ENCODE peak calls at places on chromosomes 11 and 22, in eight cellular contexts. One of them, this sample, is unnamed.

GRCh38 chr11:9787981-9788521 is 124.2 kb downstream of the SWAP70 start:
- DNase-seq in tibial artery: peak; percentile 36
- DNase-seq in effector memory CD4-positive, alpha-beta T cell: no peak
- DNase-seq in neuronal stem cell: no peak
- DNase-seq in gastrocnemius medialis: peak; percentile 17
- DNase-seq in stomach: no peak
- DNase-seq in neural progenitor cell: no peak
- DNase-seq in endodermal cell: no peak
- DNase-seq in this sample: peak; percentile 89

GRCh38 chr11:1507381-1508140 is 21.0 kb upstream of the MOB2 start:
- DNase-seq in endodermal cell: no peak
- DNase-seq in effector memory CD4-positive, alpha-beta T cell: no peak
- DNase-seq in neural progenitor cell: no peak
- DNase-seq in stomach: no peak
- DNase-seq in gastrocnemius medialis: no peak
- DNase-seq in neuronal stem cell: no peak
- DNase-seq in tibial artery: peak; percentile 59
- DNase-seq in this sample: no peak

GRCh38 chr22:50088096-50088495 is 1.7 kb upstream of the MOV10L1 start:
- DNase-seq in gastrocnemius medialis: no peak
- DNase-seq in endodermal cell: no peak
- DNase-seq in tibial artery: no peak
- DNase-seq in effector memory CD4-positive, alpha-beta T cell: no peak
- DNase-seq in stomach: no peak
- DNase-seq in neuronal stem cell: no peak
- DNase-seq in neural progenitor cell: no peak
- DNase-seq in this sample: no peak

GRCh38 chr11:83068573-83068972 is 3.1 kb downstream of the RAB30 start:
- DNase-seq in gastrocnemius medialis: no peak
- DNase-seq in tibial artery: no peak
- DNase-seq in neural progenitor cell: no peak
- DNase-seq in neuronal stem cell: no peak
- DNase-seq in effector memory CD4-positive, alpha-beta T cell: no peak
- DNase-seq in endodermal cell: no peak
- DNase-seq in stomach: no peak
- DNase-seq in this sample: no peak

GRCh38 chr11:58832246-58832645 is 12.3 kb downstream of the GLYATL2 start:
- DNase-seq in stomach: no peak
- DNase-seq in tibial artery: no peak
- DNase-seq in neuronal stem cell: no peak
- DNase-seq in gastrocnemius medialis: no peak
- DNase-seq in endodermal cell: no peak
- DNase-seq in effector memory CD4-positive, alpha-beta T cell: no peak
- DNase-seq in neural progenitor cell: no peak
- DNase-seq in this sample: peak; percentile 44

GRCh38 chr11:41222236-41222635 is 237.2 kb downstream of the LRRC4C start:
- DNase-seq in effector memory CD4-positive, alpha-beta T cell: no peak
- DNase-seq in neural progenitor cell: no peak
- DNase-seq in endodermal cell: no peak
- DNase-seq in tibial artery: no peak
- DNase-seq in neuronal stem cell: no peak
- DNase-seq in gastrocnemius medialis: no peak
- DNase-seq in stomach: no peak
- DNase-seq in this sample: no peak

GRCh38 chr11:18061351-18061750 is 15.3 kb upstream of the TPH1 start:
- DNase-seq in effector memory CD4-positive, alpha-beta T cell: no peak
- DNase-seq in neuronal stem cell: no peak
- DNase-seq in tibial artery: no peak
- DNase-seq in neural progenitor cell: no peak
- DNase-seq in stomach: no peak
- DNase-seq in endodermal cell: no peak
- DNase-seq in gastrocnemius medialis: no peak
- DNase-seq in this sample: no peak

GRCh38 chr11:30990625-30991348 is 378.8 kb downstream of the DCDC1 start:
- DNase-seq in gastrocnemius medialis: no peak
- DNase-seq in stomach: no peak
- DNase-seq in neural progenitor cell: no peak
- DNase-seq in endodermal cell: no peak
- DNase-seq in tibial artery: no peak
- DNase-seq in effector memory CD4-positive, alpha-beta T cell: no peak
- DNase-seq in neuronal stem cell: no peak
- DNase-seq in this sample: no peak

GRCh38 chr11:72361321-72361720 is 73.0 kb downstream of the CLPB start:
- DNase-seq in endodermal cell: no peak
- DNase-seq in tibial artery: no peak
- DNase-seq in gastrocnemius medialis: no peak
- DNase-seq in stomach: no peak
- DNase-seq in neural progenitor cell: no peak
- DNase-seq in neuronal stem cell: no peak
- DNase-seq in effector memory CD4-positive, alpha-beta T cell: no peak
- DNase-seq in this sample: no peak

GRCh38 chr11:114774599-114775365 is 96.5 kb downstream of the NXPE2 start:
- DNase-seq in endodermal cell: peak; percentile 94
- DNase-seq in neural progenitor cell: peak; percentile 88
- DNase-seq in effector memory CD4-positive, alpha-beta T cell: no peak
- DNase-seq in gastrocnemius medialis: no peak
- DNase-seq in stomach: peak; percentile 40
- DNase-seq in tibial artery: no peak
- DNase-seq in neuronal stem cell: peak; percentile 87
- DNase-seq in this sample: peak; percentile 49

GRCh38 chr11:34332524-34332923 is 25.3 kb downstream of the ABTB2 start:
- DNase-seq in neural progenitor cell: no peak
- DNase-seq in gastrocnemius medialis: no peak
- DNase-seq in endodermal cell: no peak
- DNase-seq in neuronal stem cell: no peak
- DNase-seq in effector memory CD4-positive, alpha-beta T cell: no peak
- DNase-seq in stomach: no peak
- DNase-seq in tibial artery: no peak
- DNase-seq in this sample: no peak

GRCh38 chr11:129192150-129192549 is at the start of gene ARHGAP32:
- DNase-seq in tibial artery: no peak
- DNase-seq in gastrocnemius medialis: no peak
- DNase-seq in neural progenitor cell: no peak
- DNase-seq in endodermal cell: peak; percentile 51
- DNase-seq in neuronal stem cell: no peak
- DNase-seq in stomach: no peak
- DNase-seq in effector memory CD4-positive, alpha-beta T cell: no peak
- DNase-seq in this sample: no peak

GRCh38 chr11:11740081-11740702 is 101.6 kb upstream of the USP47 start:
- DNase-seq in stomach: no peak
- DNase-seq in neuronal stem cell: peak; percentile 24
- DNase-seq in effector memory CD4-positive, alpha-beta T cell: no peak
- DNase-seq in tibial artery: no peak
- DNase-seq in endodermal cell: no peak
- DNase-seq in neural progenitor cell: peak; percentile 52
- DNase-seq in gastrocnemius medialis: no peak
- DNase-seq in this sample: no peak

GRCh38 chr22:22125028-22125578 is 119.5 kb upstream of the VPREB1 start:
- DNase-seq in effector memory CD4-positive, alpha-beta T cell: no peak
- DNase-seq in endodermal cell: no peak
- DNase-seq in stomach: no peak
- DNase-seq in tibial artery: no peak
- DNase-seq in neural progenitor cell: peak; percentile 33
- DNase-seq in gastrocnemius medialis: no peak
- DNase-seq in neuronal stem cell: no peak
- DNase-seq in this sample: no peak

GRCh38 chr22:22123960-22124278 is 120.7 kb upstream of the VPREB1 start:
- DNase-seq in stomach: no peak
- DNase-seq in tibial artery: no peak
- DNase-seq in neural progenitor cell: no peak
- DNase-seq in gastrocnemius medialis: no peak
- DNase-seq in endodermal cell: no peak
- DNase-seq in effector memory CD4-positive, alpha-beta T cell: no peak
- DNase-seq in neuronal stem cell: no peak
- DNase-seq in this sample: no peak

GRCh38 chr22:22122348-22123117 is 122.1 kb upstream of the VPREB1 start:
- DNase-seq in neural progenitor cell: no peak
- DNase-seq in stomach: no peak
- DNase-seq in tibial artery: no peak
- DNase-seq in effector memory CD4-positive, alpha-beta T cell: no peak
- DNase-seq in gastrocnemius medialis: no peak
- DNase-seq in endodermal cell: no peak
- DNase-seq in neuronal stem cell: no peak
- DNase-seq in this sample: no peak

GRCh38 chr22:22124374-22124773 is 120.2 kb upstream of the VPREB1 start:
- DNase-seq in gastrocnemius medialis: no peak
- DNase-seq in endodermal cell: no peak
- DNase-seq in tibial artery: no peak
- DNase-seq in neuronal stem cell: no peak
- DNase-seq in effector memory CD4-positive, alpha-beta T cell: no peak
- DNase-seq in stomach: no peak
- DNase-seq in neural progenitor cell: no peak
- DNase-seq in this sample: no peak

DNA sequence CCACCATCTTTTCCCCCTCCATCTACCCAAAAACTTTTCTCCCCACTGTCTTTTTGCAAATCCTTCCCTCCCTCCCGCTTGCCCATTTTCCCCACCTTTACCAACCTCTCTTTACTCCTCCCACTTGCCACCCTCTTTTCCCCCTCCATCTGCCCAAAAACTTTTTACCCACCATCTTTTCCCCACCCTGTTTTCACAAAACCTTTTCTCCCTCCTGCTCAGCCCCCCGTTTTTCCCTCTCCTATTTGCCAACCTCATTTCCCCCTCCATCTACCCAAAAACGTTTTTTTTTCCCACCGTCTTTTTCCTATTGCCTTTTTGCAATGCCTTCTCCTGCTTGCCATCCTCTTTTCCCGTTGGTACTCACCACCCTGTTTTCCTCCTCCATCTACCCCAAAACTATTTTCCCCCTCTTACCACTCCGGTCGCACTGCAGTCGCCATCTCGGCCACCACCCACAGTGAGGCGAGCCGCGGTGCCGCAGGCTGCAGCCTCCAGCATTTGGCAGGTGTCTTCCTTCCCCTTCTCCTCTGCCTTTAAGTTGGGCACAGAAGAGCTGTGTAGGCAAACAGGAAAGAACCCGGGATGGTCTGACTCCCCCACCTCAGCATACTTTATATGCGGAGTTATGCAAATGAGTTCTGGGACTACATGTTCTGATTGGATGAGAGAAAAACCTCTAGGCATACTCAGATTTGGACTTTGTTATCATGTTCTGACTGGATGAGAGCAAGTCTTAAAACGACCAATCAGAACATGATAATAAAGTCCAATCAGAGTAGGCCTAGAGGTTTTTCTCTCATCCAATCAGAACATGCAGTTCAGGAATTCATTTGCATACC is 121.2 kb upstream of the VPREB1 start:
- DNase-seq in neuronal stem cell: no peak
- DNase-seq in stomach: no peak
- DNase-seq in endodermal cell: no peak
- DNase-seq in neural progenitor cell: no peak
- DNase-seq in effector memory CD4-positive, alpha-beta T cell: no peak
- DNase-seq in tibial artery: no peak
- DNase-seq in gastrocnemius medialis: no peak
- DNase-seq in this sample: no peak
- H3K27me3 ChIP-seq in neuronal stem cell: peaks cover 16% of the 10 kb centered on the region
- H3K27me3 ChIP-seq in stomach: peaks cover under 1% of the 10 kb centered on the region
- H3K27me3 ChIP-seq in endodermal cell: peaks cover 46% of the 10 kb centered on the region
- H3K27me3 ChIP-seq in neural progenitor cell: peaks cover 95% of the 10 kb centered on the region
- H3K27me3 ChIP-seq in effector memory CD4-positive, alpha-beta T cell: no peaks in the 10 kb centered on the region
- H3K27me3 ChIP-seq in tibial artery: no peaks in the 10 kb centered on the region
- H3K27me3 ChIP-seq in gastrocnemius medialis: no peaks in the 10 kb centered on the region
- H3K27me3 ChIP-seq in this sample: peaks cover 3% of the 10 kb centered on the region

GRCh38 chr11:117713676-117714075 is 83.3 kb downstream of the DSCAML1 start:
- DNase-seq in effector memory CD4-positive, alpha-beta T cell: no peak
- DNase-seq in stomach: no peak
- DNase-seq in tibial artery: no peak
- DNase-seq in neural progenitor cell: no peak
- DNase-seq in endodermal cell: no peak
- DNase-seq in neuronal stem cell: no peak
- DNase-seq in gastrocnemius medialis: no peak
- DNase-seq in this sample: no peak

GRCh38 chr11:117716652-117717440 is 80.2 kb downstream of the DSCAML1 start:
- DNase-seq in gastrocnemius medialis: no peak
- DNase-seq in endodermal cell: no peak
- DNase-seq in effector memory CD4-positive, alpha-beta T cell: no peak
- DNase-seq in neuronal stem cell: no peak
- DNase-seq in neural progenitor cell: no peak
- DNase-seq in stomach: no peak
- DNase-seq in tibial artery: no peak
- DNase-seq in this sample: no peak

GRCh38 chr11:117710211-117710610 is 86.8 kb downstream of the DSCAML1 start:
- DNase-seq in endodermal cell: no peak
- DNase-seq in neural progenitor cell: no peak
- DNase-seq in tibial artery: no peak
- DNase-seq in gastrocnemius medialis: no peak
- DNase-seq in stomach: no peak
- DNase-seq in neuronal stem cell: no peak
- DNase-seq in effector memory CD4-positive, alpha-beta T cell: no peak
- DNase-seq in this sample: no peak

GRCh38 chr11:117715801-117716200 is 81.2 kb downstream of the DSCAML1 start:
- DNase-seq in stomach: no peak
- DNase-seq in endodermal cell: no peak
- DNase-seq in gastrocnemius medialis: no peak
- DNase-seq in neuronal stem cell: no peak
- DNase-seq in effector memory CD4-positive, alpha-beta T cell: no peak
- DNase-seq in tibial artery: no peak
- DNase-seq in neural progenitor cell: no peak
- DNase-seq in this sample: no peak

DNA sequence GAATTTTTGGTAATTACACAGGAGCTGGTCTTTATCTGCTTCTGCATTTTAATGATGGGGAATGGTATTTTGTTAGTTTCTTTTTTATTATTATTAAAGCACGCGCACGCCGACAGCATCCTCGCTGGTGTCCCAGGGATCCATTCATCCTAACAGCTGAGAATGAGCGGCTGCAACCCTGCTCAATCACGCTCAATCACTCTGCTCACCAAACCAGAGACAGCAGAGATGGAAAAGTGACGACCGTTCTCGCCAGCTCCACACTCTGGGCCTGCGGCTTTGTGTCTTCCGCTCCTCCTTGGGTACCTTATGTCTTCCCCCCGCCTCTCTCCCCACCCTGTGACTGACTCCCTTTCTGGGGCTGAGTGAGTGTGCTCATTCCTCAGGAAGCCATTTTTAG is 84.5 kb downstream of the DSCAML1 start:
- DNase-seq in effector memory CD4-positive, alpha-beta T cell: no peak
- DNase-seq in tibial artery: no peak
- DNase-seq in neural progenitor cell: no peak
- DNase-seq in stomach: no peak
- DNase-seq in neuronal stem cell: no peak
- DNase-seq in gastrocnemius medialis: no peak
- DNase-seq in endodermal cell: no peak
- DNase-seq in this sample: no peak
- H3K27me3 ChIP-seq in effector memory CD4-positive, alpha-beta T cell: no peaks in the 10 kb centered on the region
- H3K27me3 ChIP-seq in tibial artery: no peaks in the 10 kb centered on the region
- H3K27me3 ChIP-seq in neural progenitor cell: no peaks in the 10 kb centered on the region
- H3K27me3 ChIP-seq in stomach: no peaks in the 10 kb centered on the region
- H3K27me3 ChIP-seq in neuronal stem cell: peaks cover 65% of the 10 kb centered on the region
- H3K27me3 ChIP-seq in gastrocnemius medialis: no peaks in the 10 kb centered on the region
- H3K27me3 ChIP-seq in endodermal cell: peaks cover 39% of the 10 kb centered on the region
- H3K27me3 ChIP-seq in this sample: no peaks in the 10 kb centered on the region

GRCh38 chr22:27090595-27090994 is 433.2 kb downstream of the MIAT start:
- DNase-seq in effector memory CD4-positive, alpha-beta T cell: no peak
- DNase-seq in endodermal cell: no peak
- DNase-seq in neural progenitor cell: no peak
- DNase-seq in tibial artery: no peak
- DNase-seq in neuronal stem cell: no peak
- DNase-seq in stomach: no peak
- DNase-seq in gastrocnemius medialis: no peak
- DNase-seq in this sample: no peak
- H3K27me3 ChIP-seq in effector memory CD4-positive, alpha-beta T cell: no peaks in the 10 kb centered on the region
- H3K27me3 ChIP-seq in endodermal cell: peaks cover 46% of the 10 kb centered on the region
- H3K27me3 ChIP-seq in neural progenitor cell: no peaks in the 10 kb centered on the region
- H3K27me3 ChIP-seq in tibial artery: no peaks in the 10 kb centered on the region
- H3K27me3 ChIP-seq in neuronal stem cell: no peaks in the 10 kb centered on the region
- H3K27me3 ChIP-seq in stomach: no peaks in the 10 kb centered on the region
- H3K27me3 ChIP-seq in gastrocnemius medialis: peaks cover 14% of the 10 kb centered on the region
- H3K27me3 ChIP-seq in this sample: peaks cover 41% of the 10 kb centered on the region

GRCh38 chr22:46450931-46451660 is 86.3 kb downstream of the CELSR1 start:
- DNase-seq in stomach: peak; percentile 45
- DNase-seq in gastrocnemius medialis: no peak
- DNase-seq in endodermal cell: no peak
- DNase-seq in neural progenitor cell: no peak
- DNase-seq in effector memory CD4-positive, alpha-beta T cell: no peak
- DNase-seq in tibial artery: no peak
- DNase-seq in neuronal stem cell: no peak
- DNase-seq in this sample: no peak
- H3K27me3 ChIP-seq in stomach: no peaks in the 10 kb centered on the region
- H3K27me3 ChIP-seq in gastrocnemius medialis: peaks cover 23% of the 10 kb centered on the region
- H3K27me3 ChIP-seq in endodermal cell: no peaks in the 10 kb centered on the region
- H3K27me3 ChIP-seq in neural progenitor cell: no peaks in the 10 kb centered on the region
- H3K27me3 ChIP-seq in effector memory CD4-positive, alpha-beta T cell: no peaks in the 10 kb centered on the region
- H3K27me3 ChIP-seq in tibial artery: no peaks in the 10 kb centered on the region
- H3K27me3 ChIP-seq in neuronal stem cell: no peaks in the 10 kb centered on the region
- H3K27me3 ChIP-seq in this sample: peaks cover 2% of the 10 kb centered on the region

This sample was measured in fibroblast of lung.